ENCODE peak calls at places on chromosomes 2 and 18, in seven cellular contexts. Y, Q, G, I, W, U and P are unnamed samples.
A peak's percentile ranks its signal among the peaks of the same experiment; 100 is the strongest.

GRCh38 chr2:44838116-44838790 is 103.2 kb upstream of the SIX3 start:
- DNase-seq in Y (no peak), Q (no peak), G (no peak), I (no peak), W (no peak), U (no peak), P (no peak)

GRCh38 chr2:21055879-21056790 is 12.3 kb upstream of the APOB start:
- DNase-seq in Y (no peak), Q (no peak), G (no peak), I (no peak), W (no peak), U (peak; percentile 77), P (no peak)

GRCh38 chr18:54378057-54378456 is 20.4 kb downstream of the C18orf54 start:
- DNase-seq in Y (no peak), Q (no peak), G (no peak), I (no peak), W (no peak), U (no peak), P (no peak)

GRCh38 chr2:182452456-182452990 is 25.7 kb upstream of the PDE1A start:
- DNase-seq in Y (no peak), Q (no peak), G (no peak), I (no peak), W (no peak), U (no peak), P (no peak)

GRCh38 chr18:63346031-63346430 is 21.0 kb downstream of the KDSR start:
- DNase-seq in Y (no peak), Q (peak; percentile 70), G (no peak), I (no peak), W (no peak), U (no peak), P (no peak)

GRCh38 chr2:176682278-176682677 is 413.0 kb downstream of the MTX2 start:
- DNase-seq in Y (no peak), Q (no peak), G (no peak), I (no peak), W (no peak), U (no peak), P (no peak)

GRCh38 chr2:238231251-238231793 is 8.5 kb downstream of the HES6 start:
- DNase-seq in Y (peak; percentile 93), Q (peak; percentile 66), G (peak; percentile 30), I (no peak), W (peak; percentile 61), U (no peak), P (no peak)

GRCh38 chr2:3105814-3106569 is 271.6 kb downstream of the EIPR1 start:
- DNase-seq in Y (peak; percentile 44), Q (no peak), G (no peak), I (no peak), W (no peak), U (no peak), P (no peak)

GRCh38 chr2:33670392-33670937 is 71.4 kb upstream of the FAM98A start:
- DNase-seq in Y (peak; percentile 9), Q (no peak), G (no peak), I (no peak), W (no peak), U (peak; percentile 47), P (peak; percentile 12)

GRCh38 chr18:13186687-13187086 is 31.9 kb upstream of the LDLRAD4 start:
- DNase-seq in Y (no peak), Q (no peak), G (no peak), I (no peak), W (no peak), U (no peak), P (no peak)

GRCh38 chr18:45993441-45993840 is 26.3 kb upstream of the EPG5 start:
- DNase-seq in Y (no peak), Q (no peak), G (no peak), I (no peak), W (no peak), U (no peak), P (no peak)

GRCh38 chr2:221075203-221075602 is 496.9 kb downstream of the EPHA4 start:
- DNase-seq in Y (no peak), Q (no peak), G (no peak), I (no peak), W (no peak), U (no peak), P (no peak)

GRCh38 chr2:25251461-25252273 is 83.3 kb upstream of the POMC start:
- DNase-seq in Y (no peak), Q (peak; percentile 63), G (peak; percentile 50), I (no peak), W (peak; percentile 62), U (peak; percentile 82), P (no peak)

GRCh38 chr2:3780477-3781402 is 77.4 kb downstream of the DCDC2C start:
- DNase-seq in Y (peak; percentile 76), Q (peak; percentile 56), G (peak; percentile 16), I (no peak), W (peak; percentile 19), U (peak; percentile 54), P (peak; percentile 48)

GRCh38 chr2:64825831-64826496 is 163.2 kb upstream of the SLC1A4 start:
- DNase-seq in Y (no peak), Q (no peak), G (no peak), I (no peak), W (no peak), U (no peak), P (no peak)
- H3K4me3 ChIP-seq in Y (no peak overlapping the region), Q (no peak overlapping the region), G (no peak overlapping the region), I (no peak overlapping the region), W (no peak overlapping the region), U (no peak overlapping the region), P (no peak overlapping the region)

GRCh38 chr18:31041346-31042067 is 1.0 kb downstream of the DSC3 start:
- DNase-seq in Y (peak; percentile 64), Q (no peak), G (no peak), I (no peak), W (no peak), U (peak; percentile 26), P (no peak)

GRCh38 chr18:31043709-31044108 is 1.2 kb upstream of the DSC3 start:
- DNase-seq in Y (no peak), Q (no peak), G (no peak), I (no peak), W (no peak), U (no peak), P (no peak)

GRCh38 chr18:31042068-31042390 is 513 bp downstream of the DSC3 start:
- DNase-seq in Y (no peak), Q (no peak), G (no peak), I (no peak), W (no peak), U (peak; percentile 26), P (no peak)

GRCh38 chr18:31040982-31041345 is 1.6 kb downstream of the DSC3 start:
- DNase-seq in Y (peak; percentile 66), Q (no peak), G (no peak), I (no peak), W (no peak), U (no peak), P (no peak)

DNA sequence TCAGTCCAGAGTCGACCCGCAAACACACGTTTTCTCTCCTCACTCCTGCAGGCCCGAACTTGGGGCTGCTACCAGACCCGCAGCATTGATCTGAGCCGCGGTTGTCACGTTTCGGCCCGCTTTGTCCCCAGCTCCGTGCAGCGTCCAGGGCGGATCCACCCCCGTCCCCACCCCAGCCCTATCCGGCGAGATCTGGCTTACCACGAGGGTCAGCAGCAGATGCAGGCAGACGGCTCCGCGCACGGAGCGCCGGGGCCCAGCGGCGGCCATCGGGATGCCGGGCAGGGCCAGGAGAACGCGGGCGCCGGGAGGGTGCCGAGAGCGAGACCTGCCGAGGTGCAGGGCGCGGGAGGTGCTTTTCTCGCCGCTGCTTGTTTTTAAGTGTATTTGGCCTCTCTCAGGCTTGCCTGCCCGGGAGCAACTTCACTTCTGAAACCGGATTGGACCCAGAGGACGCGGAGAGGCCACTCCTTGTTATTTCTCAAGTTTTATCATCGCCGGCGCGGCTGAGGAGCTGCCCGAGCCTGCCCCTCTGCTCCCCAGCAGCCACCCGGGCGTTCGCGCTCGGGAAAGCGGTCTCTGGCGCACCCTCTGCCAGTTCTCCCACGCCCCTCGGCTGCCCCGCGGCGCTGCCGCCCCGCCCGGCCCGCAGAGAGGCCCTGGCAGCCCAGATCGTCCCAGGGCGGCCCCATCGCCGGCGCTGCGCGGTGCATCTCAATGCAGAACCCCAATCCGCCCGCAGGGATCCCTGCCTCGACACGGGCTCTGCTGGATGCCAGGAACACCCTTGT is at the start of gene DSC3:
- DNase-seq in Y (peak; percentile 73), Q (no peak), G (no peak), I (no peak), W (no peak), U (peak; percentile 38), P (no peak)
- H3K4me3 ChIP-seq in Y (peak within 1 kb of the TSS; percentile 53), Q (peak within 1 kb of the TSS; percentile 34), G (no peak within 1 kb of the TSS), I (peak within 1 kb of the TSS; percentile 55), W (no peak within 1 kb of the TSS), U (peak within 1 kb of the TSS; percentile 44), P (no peak within 1 kb of the TSS)

DNA sequence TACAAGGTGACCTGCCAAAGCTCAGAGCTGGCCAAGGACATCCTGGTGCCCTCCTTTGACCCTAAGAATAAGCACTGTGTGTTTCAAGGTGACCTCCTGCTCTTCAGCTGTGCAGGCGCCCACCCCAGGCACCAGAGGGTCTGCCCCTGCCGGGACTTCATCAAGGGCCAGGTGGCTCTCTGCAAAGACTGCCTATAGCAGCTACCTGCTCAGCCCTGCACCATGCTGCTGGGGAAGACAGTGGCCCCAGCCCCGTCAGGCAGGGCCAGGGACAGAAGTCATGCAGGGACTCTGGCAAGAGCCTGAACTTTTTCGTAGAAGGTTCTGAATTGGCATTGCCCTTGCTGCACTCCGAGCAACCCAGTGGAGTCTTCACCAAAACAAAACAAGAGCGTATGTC is 194.8 kb downstream of the MGAT5 start:
- DNase-seq in Y (no peak), Q (no peak), G (no peak), I (no peak), W (no peak), U (no peak), P (no peak)
- H3K4me3 ChIP-seq in Y (no peak overlapping the region), Q (no peak overlapping the region), G (no peak overlapping the region), I (no peak overlapping the region), W (no peak overlapping the region), U (no peak overlapping the region), P (no peak overlapping the region)

DNA sequence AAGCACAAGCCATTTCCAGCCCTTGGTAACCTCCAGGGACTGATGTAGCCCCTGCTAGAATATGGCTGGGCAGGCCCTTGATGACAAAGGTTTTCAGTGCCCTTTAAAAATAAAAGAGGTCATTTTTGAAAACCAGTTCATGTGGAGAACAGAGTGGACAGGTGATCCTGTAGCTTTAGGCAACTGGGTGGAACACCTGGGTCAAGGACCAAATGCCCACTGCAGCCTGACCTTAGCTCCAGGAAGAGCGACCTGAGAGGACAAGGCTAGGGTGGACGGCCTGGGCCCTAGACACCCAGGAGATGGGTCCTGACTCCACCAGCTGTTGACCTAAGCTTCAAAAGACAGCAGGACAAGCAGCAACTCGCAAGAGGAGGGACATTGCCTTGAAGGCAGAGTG is 116.6 kb downstream of the LIPG start:
- DNase-seq in Y (no peak), Q (no peak), G (no peak), I (no peak), W (no peak), U (no peak), P (no peak)
- H3K4me3 ChIP-seq in Y (no peak overlapping the region), Q (no peak overlapping the region), G (no peak overlapping the region), I (no peak overlapping the region), W (no peak overlapping the region), U (no peak overlapping the region), P (no peak overlapping the region)